ENCODE peak calls at places on chromosome 22, in seven cellular contexts. P is suprapubic skin, Q is psoas muscle, W is lung, U is GM10248, L is uterus, O is pancreas. N is an unnamed sample.

GRCh38 chr22:30909306-30909705 is 59.3 kb downstream of the MORC2 start:
- DNase-seq in Q (no peak), L (no peak), P (no peak), O (no peak), U (no peak), W (no peak), N (no peak)

GRCh38 chr22:44582016-44582415 is 84.0 kb upstream of the RTL6 start:
- DNase-seq in Q (no peak), O (no peak), W (no peak), U (no peak), P (peak), L (peak), N (no peak)

GRCh38 chr22:43018615-43019014 is 3.7 kb upstream of the PACSIN2 start:
- DNase-seq in W (no peak), U (no peak), Q (no peak), O (no peak), P (no peak), L (no peak), N (no peak)

GRCh38 chr22:36010090-36010489 is 18.5 kb downstream of the RBFOX2 start:
- DNase-seq in P (no peak), U (no peak), O (peak), W (no peak), L (no peak), Q (no peak), N (no peak)

GRCh38 chr22:42280836-42281235 is 10.4 kb upstream of the TCF20 start:
- DNase-seq in U (no peak), L (no peak), W (no peak), O (no peak), Q (peak), P (no peak), N (no peak)

GRCh38 chr22:45204241-45204640 is 36.5 kb downstream of the KIAA0930 start:
- DNase-seq in P (no peak), L (no peak), U (no peak), W (no peak), O (no peak), Q (peak), N (no peak)

GRCh38 chr22:29156507-29156906 is 49.2 kb upstream of the EMID1 start:
- DNase-seq in L (no peak), O (no peak), Q (no peak), W (no peak), P (no peak), U (peak), N (no peak)

GRCh38 chr22:42967933-42968332 is 47.0 kb downstream of the PACSIN2 start:
- DNase-seq in U (no peak), L (peak), P (peak), W (peak), Q (peak), O (no peak), N (no peak)

GRCh38 chr22:24803064-24803542 is 2.9 kb upstream of the SGSM1 start:
- DNase-seq in O (no peak), W (peak), L (no peak), Q (peak), P (no peak), U (peak), N (peak)

GRCh38 chr22:38704568-38705234 is 1.0 kb upstream of the GTPBP1 start:
- DNase-seq in L (no peak), W (no peak), U (no peak), Q (no peak), O (no peak), P (no peak), N (no peak)

GRCh38 chr22:33270596-33270995 is 212.4 kb upstream of the SYN3 start:
- DNase-seq in O (no peak), L (no peak), W (no peak), Q (no peak), P (no peak), U (no peak), N (no peak)

GRCh38 chr22:43931771-43932170 is 8.2 kb downstream of the PNPLA3 start:
- DNase-seq in Q (no peak), U (no peak), L (no peak), P (no peak), W (no peak), O (no peak), N (no peak)

GRCh38 chr22:22442928-22443709 is 65.4 kb downstream of the ZNF280B start:
- DNase-seq in O (no peak), W (no peak), L (no peak), U (no peak), Q (no peak), P (no peak), N (no peak)

GRCh38 chr22:35437038-35437437 is 37.1 kb downstream of the MCM5 start:
- DNase-seq in P (no peak), U (no peak), O (no peak), Q (no peak), W (no peak), L (no peak), N (peak)

GRCh38 chr22:27866136-27867091 is 52.6 kb downstream of the PITPNB start:
- DNase-seq in W (no peak), Q (no peak), O (peak), U (no peak), L (peak), P (no peak), N (no peak)

GRCh38 chr22:24117942-24118341 is 63.3 kb upstream of the SUSD2 start:
- DNase-seq in U (no peak), Q (no peak), O (no peak), L (no peak), W (no peak), P (no peak), N (peak)

GRCh38 chr22:46593211-46593676 is 26.9 kb upstream of the GRAMD4 start:
- DNase-seq in O (peak), U (peak), Q (no peak), W (no peak), L (no peak), P (no peak), N (peak)

GRCh38 chr22:32796865-32797573 is 4.5 kb upstream of the TIMP3 start:
- DNase-seq in P (peak), W (peak), Q (peak), L (peak), U (peak), O (peak), N (peak)

GRCh38 chr22:29379258-29379657 is 9.1 kb downstream of the AP1B1 start:
- DNase-seq in L (no peak), O (no peak), Q (no peak), W (no peak), P (no peak), U (no peak), N (no peak)

GRCh38 chr22:32340437-32340836 is 17.2 kb upstream of the RFPL3 start:
- DNase-seq in L (no peak), W (no peak), P (no peak), U (no peak), Q (no peak), O (no peak), N (no peak)

GRCh38 chr22:23705358-23705757 is 14.5 kb downstream of the RGL4 start:
- DNase-seq in U (no peak), L (no peak), Q (no peak), P (no peak), O (no peak), W (no peak), N (peak)

DNA sequence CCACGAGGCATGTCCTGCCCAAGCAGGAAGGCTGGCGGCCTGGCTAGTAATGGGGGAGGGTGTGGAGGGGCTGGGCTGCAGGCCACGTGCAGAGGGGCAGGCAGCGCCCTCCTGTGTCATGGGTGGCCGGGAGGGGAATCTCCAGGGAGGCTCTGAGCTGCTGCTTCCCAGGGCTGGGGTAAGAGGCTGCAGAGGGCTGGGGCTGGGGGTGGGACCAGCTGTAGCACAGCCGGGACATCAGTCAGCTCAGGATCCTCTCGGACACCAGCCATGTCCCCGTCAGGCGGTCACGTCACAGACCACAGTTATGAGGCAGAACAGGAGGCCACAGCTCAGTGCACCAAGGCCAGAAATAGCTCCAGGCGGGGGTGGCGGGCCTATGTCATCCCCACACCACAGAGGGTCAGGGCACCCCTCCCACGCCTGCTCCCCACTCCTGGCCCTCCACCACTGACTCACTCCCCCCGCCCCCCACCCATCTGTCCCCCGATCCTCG is 21.1 kb downstream of the RTN4R start:
- DNase-seq in P (no peak), Q (no peak), O (no peak), W (no peak), L (no peak), U (peak), N (no peak)
- TF ChIP-seq CTCF in P (no peak), Q (no peak), O (no peak), W (no peak), L (no peak), U (no peak), N (no peak)

GRCh38 chr22:49768961-49769690 is 58.5 kb downstream of the BRD1 start:
- DNase-seq in O (no peak), U (no peak), P (peak), W (no peak), L (no peak), Q (peak), N (no peak)
- TF ChIP-seq CTCF in O (no peak), U (no peak), P (no peak), W (no peak), L (no peak), Q (no peak), N (no peak)

DNA sequence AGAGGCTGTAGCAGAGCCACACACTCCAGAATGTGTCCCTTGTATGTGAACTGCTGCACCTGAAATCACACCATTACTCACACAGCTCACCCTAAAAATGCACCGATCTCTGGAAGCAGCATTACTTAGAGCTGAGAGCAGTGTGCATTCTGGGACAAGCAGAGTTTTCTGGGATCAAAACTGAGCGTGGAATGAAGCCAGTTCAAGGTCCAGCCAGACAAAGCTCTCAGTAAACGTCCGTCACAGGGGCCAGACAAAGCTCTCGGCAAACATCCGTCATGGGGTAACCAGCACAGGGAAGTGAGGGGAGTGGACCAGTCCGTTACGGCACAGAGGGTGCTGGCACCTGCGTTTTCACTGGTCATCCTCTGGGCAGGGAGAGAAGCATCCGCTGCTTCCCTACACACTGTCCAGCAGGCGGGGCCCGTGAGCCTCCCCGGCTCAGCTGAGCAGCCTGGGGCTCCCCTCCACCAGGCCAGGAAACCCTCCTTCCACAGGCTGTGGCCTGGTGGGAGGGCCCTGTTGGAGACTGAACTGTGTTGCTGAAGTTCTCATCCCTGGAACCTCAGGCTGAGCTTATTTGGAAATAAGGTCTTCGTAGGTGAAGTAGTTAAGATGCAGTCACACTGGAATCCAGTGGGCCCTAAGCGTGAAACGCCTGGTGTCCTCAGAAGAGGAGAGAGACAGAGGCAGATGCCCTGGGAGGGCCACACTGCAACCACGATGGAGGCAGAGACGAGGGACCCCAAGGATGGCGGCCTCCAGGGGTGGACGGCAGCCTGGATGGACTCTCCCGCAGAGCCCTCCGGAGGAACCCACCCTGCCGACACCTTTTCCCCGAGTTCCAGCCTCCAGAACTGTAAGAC is 883.9 kb downstream of the BRD1 start:
- DNase-seq in Q (no peak), P (peak), U (peak), W (peak), O (no peak), L (no peak), N (peak)
- TF ChIP-seq CTCF in Q (peak), P (peak), U (peak), W (no peak), O (peak), L (no peak), N (peak)

GRCh38 chr22:20212754-20213699 is 55.1 kb downstream of the RTN4R start:
- DNase-seq in O (no peak), Q (no peak), P (no peak), U (no peak), L (no peak), W (no peak), N (peak)
- TF ChIP-seq CTCF in O (no peak), Q (no peak), P (no peak), U (no peak), L (no peak), W (no peak), N (no peak)

GRCh38 chr22:18130699-18131429 is 19.1 kb upstream of the USP18 start:
- DNase-seq in P (no peak), L (no peak), Q (no peak), O (no peak), U (no peak), W (no peak), N (no peak)

GRCh38 chr22:18136563-18137320 is 13.2 kb upstream of the USP18 start:
- DNase-seq in U (no peak), O (no peak), P (no peak), W (no peak), Q (no peak), L (no peak), N (no peak)

DNA sequence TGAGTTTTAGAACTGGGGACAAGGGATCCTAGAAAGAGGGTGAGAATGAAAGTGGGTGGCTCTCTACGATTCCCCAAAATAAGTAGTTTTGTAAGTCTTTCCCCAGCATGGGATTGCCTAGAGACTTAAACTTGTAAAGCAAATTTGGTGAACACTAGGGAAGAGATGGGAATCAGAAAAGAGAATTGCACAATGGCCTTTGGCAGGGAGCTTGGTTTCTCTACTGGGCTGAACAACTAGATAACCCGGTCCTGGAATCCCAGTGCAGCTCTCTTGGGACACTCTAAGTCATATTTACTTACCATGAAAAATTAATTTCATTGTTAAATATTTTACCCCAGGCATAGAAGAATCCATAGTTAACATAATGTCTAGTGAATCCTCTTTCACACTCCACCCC is 16.5 kb upstream of the USP18 start:
- DNase-seq in U (no peak), W (no peak), O (no peak), Q (no peak), P (no peak), L (peak), N (no peak)
- TF ChIP-seq CTCF in U (no peak), W (no peak), O (no peak), Q (no peak), P (no peak), L (no peak), N (no peak)

GRCh38 chr22:26174280-26174679 is 5.0 kb downstream of the SEZ6L start:
- DNase-seq in L (no peak), P (peak), O (no peak), W (no peak), U (no peak), Q (no peak), N (no peak)
- TF ChIP-seq CTCF in L (no peak), P (no peak), O (no peak), W (no peak), U (no peak), Q (no peak), N (no peak)

GRCh38 chr22:17888855-17889254 is 114.6 kb upstream of the BID start:
- DNase-seq in Q (no peak), U (no peak), L (no peak), O (no peak), P (no peak), W (no peak), N (no peak)
- TF ChIP-seq CTCF in Q (peak), U (no peak), L (no peak), O (no peak), P (no peak), W (no peak), N (no peak)

GRCh38 chr22:17638432-17639237 is at the start of gene BCL2L13:
- DNase-seq in U (peak), L (peak), W (peak), P (peak), O (peak), Q (peak), N (peak)
- TF ChIP-seq CTCF in U (no peak), L (peak), W (no peak), P (no peak), O (no peak), Q (no peak), N (peak)

GRCh38 chr22:37659066-37659896 is 758 bp downstream of the PDXP start:
- DNase-seq in W (no peak), P (no peak), Q (peak), L (no peak), O (peak), U (no peak), N (peak)

GRCh38 chr22:37662039-37662438 is 3.5 kb downstream of the PDXP start:
- DNase-seq in W (no peak), Q (no peak), L (no peak), P (no peak), U (no peak), O (no peak), N (no peak)

GRCh38 chr22:37659897-37660708 is 1.6 kb downstream of the PDXP start:
- DNase-seq in W (no peak), Q (no peak), U (no peak), O (no peak), L (no peak), P (no peak), N (no peak)

GRCh38 chr22:37660709-37661045 is 2.2 kb downstream of the PDXP start:
- DNase-seq in P (no peak), O (no peak), Q (no peak), W (no peak), L (no peak), U (no peak), N (no peak)

DNA sequence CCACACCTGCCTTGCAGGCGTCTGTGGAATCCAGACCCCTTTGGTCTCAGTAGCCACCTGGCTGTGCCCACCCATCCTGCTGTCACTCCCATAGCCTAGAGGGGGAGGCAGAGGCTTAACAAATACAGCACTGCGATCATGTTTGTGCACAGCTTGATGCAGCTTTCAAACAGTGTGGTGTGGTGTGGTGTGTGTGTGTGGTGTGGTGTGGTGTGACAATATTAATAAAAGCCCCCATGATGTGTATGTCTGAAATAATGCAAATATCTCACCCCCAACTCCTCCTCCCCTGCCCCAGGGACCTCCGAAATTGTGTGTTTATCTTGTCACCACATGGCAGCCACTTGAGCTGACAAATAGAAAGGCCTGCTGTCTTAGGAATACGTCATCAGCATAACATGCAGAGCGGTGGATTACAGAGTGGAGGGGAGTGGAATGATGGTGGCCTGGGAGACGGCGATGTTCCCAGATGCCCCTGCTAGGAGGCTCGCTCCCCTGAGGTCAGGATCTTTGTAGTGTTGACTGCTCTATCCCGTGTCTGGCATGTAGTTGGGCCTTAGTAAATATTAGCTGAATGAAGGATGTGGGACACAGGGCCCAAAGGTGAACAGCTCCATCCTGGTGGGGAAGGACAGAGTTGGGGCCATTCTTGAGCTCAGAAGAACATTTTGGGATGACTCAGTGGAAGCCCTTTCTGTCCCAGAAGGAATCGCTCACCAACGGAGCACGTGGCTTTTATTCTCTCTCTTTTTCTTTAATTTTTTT is 2.8 kb downstream of the PDXP start:
- DNase-seq in L (peak), O (no peak), Q (no peak), P (no peak), U (no peak), W (no peak), N (peak)
- TF ChIP-seq CTCF in L (peak), O (no peak), Q (peak), P (peak), U (peak), W (peak), N (peak)

N was measured in activated CD8-positive, alpha-beta T cell treated with anti-CD3 and anti-CD28 coated beads for 36 hours.